ENCODE peak calls at places on chromosomes 12 and 14, in ten cellular contexts. Q is NCI-H187, S is occipital lobe, X is lower leg skin, J is NCI-H2081 treated with DMSO at 0.1 percent for 48 hours, G is heart left ventricle, V is NCI-H226, A is HEK293T, N is LNCaP clone FGC, Z is NCI-H748 treated with DMSO at 0.1 percent for 48 hours. P is an unnamed sample.

GRCh38 chr12:68510394-68510793 is 100.3 kb upstream of the RAP1B start:
- DNase-seq in Q (no peak), S (no peak), X (no peak), J (no peak), G (no peak), V (no peak), A (no peak), N (no peak), Z (no peak), P (no peak)

GRCh38 chr14:56594428-56594827 is 14.8 kb downstream of the TMEM260 start:
- DNase-seq in Q (no peak), S (no peak), X (no peak), J (no peak), G (no peak), V (no peak), A (no peak), N (no peak), Z (no peak), P (no peak)

GRCh38 chr14:50014809-50015208 is 101.6 kb downstream of the VCPKMT start:
- DNase-seq in Q (no peak), S (no peak), X (no peak), J (no peak), G (no peak), V (no peak), A (no peak), N (no peak), Z (no peak), P (no peak)

GRCh38 chr14:94769413-94770250 is at the start of gene GSC:
- DNase-seq in Q (no peak), S (no peak), X (peak; percentile 19), J (no peak), G (no peak), V (no peak), A (peak; percentile 71), N (peak; percentile 10), Z (peak; percentile 59), P (no peak)

GRCh38 chr14:105499256-105500035 is 8.4 kb downstream of the TEDC1 start:
- DNase-seq in Q (no peak), S (peak; percentile 81), X (no peak), J (no peak), G (no peak), V (no peak), A (no peak), N (no peak), Z (no peak), P (no peak)

GRCh38 chr12:116520801-116521471 is 38.2 kb upstream of the MAP1LC3B2 start:
- DNase-seq in Q (no peak), S (peak; percentile 50), X (no peak), J (no peak), G (no peak), V (no peak), A (no peak), N (no peak), Z (no peak), P (peak; percentile 86)

GRCh38 chr12:46585854-46586621 is 213.5 kb upstream of the SLC38A2 start:
- DNase-seq in Q (peak; percentile 61), S (no peak), X (no peak), J (no peak), G (no peak), V (peak; percentile 72), A (no peak), N (no peak), Z (peak; percentile 48), P (peak; percentile 87)

GRCh38 chr12:5478081-5478706 is 46.3 kb downstream of the NTF3 start:
- DNase-seq in Q (no peak), S (no peak), X (no peak), J (no peak), G (no peak), V (no peak), A (no peak), N (no peak), Z (no peak), P (no peak)

GRCh38 chr12:116202940-116203339 is 74.6 kb downstream of the MED13L start:
- DNase-seq in Q (no peak), S (no peak), X (no peak), J (no peak), G (no peak), V (no peak), A (no peak), N (no peak), Z (no peak), P (peak; percentile 32)

GRCh38 chr14:94390372-94391086 is 2.1 kb upstream of the SERPINA1 start:
- DNase-seq in Q (no peak), S (no peak), X (no peak), J (no peak), G (peak; percentile 84), V (peak; percentile 53), A (no peak), N (no peak), Z (no peak), P (no peak)

GRCh38 chr12:33988888-33989287 is 33.4 kb upstream of the ALG10 start:
- DNase-seq in Q (no peak), S (no peak), X (no peak), J (no peak), G (no peak), V (peak; percentile 65), A (no peak), N (no peak), Z (no peak), P (no peak)

GRCh38 chr14:41663478-41663845 is 56.8 kb downstream of the LRFN5 start:
- DNase-seq in Q (no peak), S (no peak), X (no peak), J (no peak), G (no peak), V (peak; percentile 73), A (no peak), N (no peak), Z (no peak), P (no peak)

P was measured in fibroblast of lung.